ENCODE peak calls at places on chromosome 5, in five cellular contexts. E is IMR-90, B is PC-9, A is SK-N-SH, I is neural progenitor cell. Z is an unnamed sample. For H3K9me3, the result is how much of the 10 kb centered on the place peaks cover.

GRCh38 chr5:1726956-1727355 is 72.7 kb downstream of the MRPL36 start:
- DNase-seq in E (no peak), I (no peak), A (no peak), B (peak), Z (peak)

GRCh38 chr5:17343675-17344074 is 126.2 kb downstream of the BASP1 start:
- DNase-seq in E (peak), A (no peak), B (peak), I (no peak), Z (no peak)

GRCh38 chr5:185095-186070 is 5.9 kb upstream of the LRRC14B start:
- DNase-seq in B (no peak), E (no peak), I (no peak), A (no peak), Z (no peak)

GRCh38 chr5:17441351-17441750 is 56.7 kb upstream of the TAF11L2 start:
- DNase-seq in I (no peak), E (peak), B (no peak), A (no peak), Z (no peak)

GRCh38 chr5:154394328-154394727 is 51.5 kb upstream of the SAP30L start:
- DNase-seq in B (peak), E (no peak), I (no peak), A (no peak), Z (no peak)

GRCh38 chr5:180047667-180048066 is 23.9 kb downstream of the RNF130 start:
- DNase-seq in B (no peak), A (no peak), E (no peak), I (no peak), Z (no peak)

GRCh38 chr5:101176605-101177004 is 273.5 kb upstream of the ST8SIA4 start:
- DNase-seq in E (no peak), I (no peak), A (no peak), B (no peak), Z (peak)

GRCh38 chr5:372556-372910 is 51.0 kb downstream of the AHRR start:
- DNase-seq in A (peak), E (no peak), B (no peak), I (no peak), Z (no peak)

GRCh38 chr5:94234987-94235386 is 383.4 kb downstream of the KIAA0825 start:
- DNase-seq in E (no peak), I (no peak), A (no peak), B (no peak), Z (no peak)
- H3K4me2 ChIP-seq in E (no peak), I (no peak), A (no peak), B (no peak), Z (no peak)

DNA sequence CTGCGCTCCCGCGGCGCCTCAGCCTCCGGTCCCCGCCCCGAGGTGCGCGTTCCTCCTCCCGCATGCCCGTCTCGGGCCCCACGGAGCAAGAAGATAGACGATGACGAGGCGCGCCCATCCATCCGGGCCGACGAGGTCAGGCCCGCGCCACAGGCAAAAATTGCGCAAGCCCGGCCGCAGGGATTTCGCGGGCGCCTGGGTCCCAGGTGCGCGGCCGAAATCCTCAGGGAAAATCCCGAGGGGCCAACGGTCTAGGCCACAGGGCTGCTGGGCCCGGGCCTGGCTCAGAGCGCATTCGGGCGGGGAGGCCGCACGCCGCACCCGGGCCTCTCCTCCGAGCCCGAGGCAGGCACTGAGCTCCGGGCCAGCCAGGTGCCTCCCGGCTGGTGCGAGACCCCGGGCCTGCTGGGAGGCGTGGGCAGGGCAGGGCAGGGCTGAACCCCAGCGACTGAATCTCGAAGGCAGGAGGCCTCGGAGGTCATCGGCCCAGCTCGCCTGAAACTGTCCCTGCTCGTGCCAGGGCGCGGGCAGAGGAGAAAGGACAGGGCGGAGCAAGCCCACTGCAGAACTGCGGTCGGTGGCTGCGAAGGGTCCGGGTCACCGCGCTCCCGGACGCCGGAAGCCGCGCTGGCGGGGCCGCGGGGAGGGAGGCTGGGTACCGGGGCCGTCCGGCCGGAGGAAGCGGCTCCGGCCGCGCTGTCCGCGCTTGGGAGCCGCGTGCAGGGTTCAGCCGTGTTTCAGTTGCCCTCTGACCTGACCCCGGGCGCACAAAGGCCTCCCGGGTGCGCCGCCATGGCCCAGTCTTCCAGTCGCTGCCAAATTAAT is 66.8 kb downstream of the FOXD1 start:
- DNase-seq in E (no peak), B (no peak), A (peak), I (no peak), Z (no peak)
- H3K9me3 ChIP-seq in E (under half), B (under half), A (under half), I (under half), Z (under half)

GRCh38 chr5:89313804-89314588 is 431.0 kb upstream of the MEF2C start:
- DNase-seq in E (peak), B (no peak), I (no peak), A (no peak), Z (no peak)

GRCh38 chr5:89320889-89321288 is 437.9 kb upstream of the MEF2C start:
- DNase-seq in A (no peak), E (no peak), I (no peak), B (no peak), Z (no peak)

GRCh38 chr5:89313044-89313443 is 430.1 kb upstream of the MEF2C start:
- DNase-seq in I (no peak), A (no peak), B (no peak), E (peak), Z (no peak)

GRCh38 chr5:89320441-89320840 is 437.5 kb upstream of the MEF2C start:
- DNase-seq in B (no peak), I (no peak), E (no peak), A (no peak), Z (no peak)

DNA sequence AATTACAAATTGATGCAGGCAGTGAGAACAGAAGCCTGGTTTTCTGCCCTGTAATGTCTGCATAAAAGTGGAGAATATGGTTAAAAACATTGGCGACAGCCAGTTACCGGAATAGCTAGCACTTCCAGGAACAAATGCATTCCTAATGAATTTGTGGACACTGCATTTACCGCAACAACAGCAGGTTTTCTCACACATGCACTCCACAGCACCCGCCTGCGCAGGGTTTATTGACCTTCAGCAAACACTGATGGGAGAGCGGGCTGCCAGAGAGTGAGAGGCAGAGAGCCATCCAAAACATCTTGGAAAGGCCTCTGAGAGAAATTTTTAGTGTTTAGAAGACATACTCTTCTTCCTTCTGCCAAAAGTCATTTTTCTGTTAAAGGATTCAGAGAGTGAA is 432.2 kb upstream of the MEF2C start:
- DNase-seq in B (no peak), A (no peak), I (no peak), E (peak), Z (no peak)
- H3K4me2 ChIP-seq in B (no peak), A (no peak), I (no peak), E (no peak), Z (no peak)

DNA sequence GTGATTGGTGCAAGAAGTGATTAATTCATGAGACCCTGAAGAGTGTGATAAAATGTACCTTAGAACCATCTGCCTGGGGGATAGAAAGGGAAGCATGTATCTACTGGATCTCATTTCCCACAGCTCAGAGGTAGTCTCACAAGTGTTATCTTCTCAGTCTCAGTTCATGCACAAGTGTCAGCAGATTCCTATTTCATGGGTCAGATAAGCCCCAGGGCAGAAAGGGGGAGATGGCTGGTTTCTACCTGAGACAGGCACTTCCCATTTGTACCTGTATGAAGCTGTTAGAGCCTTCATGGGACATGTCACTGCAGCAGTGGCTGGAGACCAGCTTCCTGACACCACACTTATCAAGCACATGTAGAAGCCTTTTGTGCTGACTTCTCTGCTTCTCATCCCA is 45.6 kb upstream of the SMIM15 start:
- DNase-seq in I (no peak), E (no peak), B (no peak), A (no peak), Z (no peak)
- H3K9me3 ChIP-seq in I (under half), E (under half), B (under half), A (under half), Z (under half)

GRCh38 chr5:131226899-131227298 is 37.0 kb upstream of the CDC42SE2 start:
- DNase-seq in I (no peak), B (no peak), E (peak), A (no peak), Z (no peak)
- H3K4me2 ChIP-seq in I (no peak), B (no peak), E (no peak), A (no peak), Z (no peak)

DNA sequence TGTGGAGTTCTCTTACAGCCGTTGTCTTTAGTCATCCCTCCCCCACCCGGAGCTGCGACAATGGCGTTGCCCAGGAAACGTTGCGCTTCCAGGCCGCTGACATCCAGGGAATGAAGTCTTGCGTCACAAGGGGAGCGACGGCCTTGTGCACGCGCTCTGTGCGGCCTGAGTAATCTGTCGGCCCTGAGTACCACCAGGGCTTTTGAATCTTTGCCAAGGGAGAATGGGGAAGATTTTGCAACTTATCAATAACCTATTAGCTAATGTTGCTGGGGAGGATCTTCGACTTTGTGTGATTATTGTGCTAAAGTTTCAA is at the start of gene SOX30:
- DNase-seq in A (no peak), B (no peak), I (no peak), E (no peak), Z (no peak)
- H3K9me3 ChIP-seq in A (under half), B (under half), I (under half), E (under half), Z (under half)

GRCh38 chr5:56088431-56088949 is 93.7 kb upstream of the IL6ST start:
- DNase-seq in B (no peak), E (no peak), A (no peak), I (no peak), Z (no peak)
- H3K4me2 ChIP-seq in B (peak), E (no peak), A (no peak), I (no peak), Z (no peak)

GRCh38 chr5:158546748-158547147 is 553.0 kb downstream of the EBF1 start:
- DNase-seq in A (no peak), E (no peak), I (no peak), B (no peak), Z (no peak)

GRCh38 chr5:158546080-158546479 is 553.6 kb downstream of the EBF1 start:
- DNase-seq in I (no peak), A (no peak), E (no peak), B (no peak), Z (no peak)

GRCh38 chr5:158541535-158541934 is 558.2 kb downstream of the EBF1 start:
- DNase-seq in I (no peak), E (no peak), A (no peak), B (no peak), Z (no peak)

GRCh38 chr5:158543539-158544387 is 556.0 kb downstream of the EBF1 start:
- DNase-seq in E (peak), B (no peak), A (no peak), I (no peak), Z (no peak)

GRCh38 chr5:158544388-158545339 is 555.1 kb downstream of the EBF1 start:
- DNase-seq in E (no peak), B (no peak), A (no peak), I (no peak), Z (no peak)
- H3K9me3 ChIP-seq in E (under half), B (under half), A (under half), I (under half), Z (under half)

DNA sequence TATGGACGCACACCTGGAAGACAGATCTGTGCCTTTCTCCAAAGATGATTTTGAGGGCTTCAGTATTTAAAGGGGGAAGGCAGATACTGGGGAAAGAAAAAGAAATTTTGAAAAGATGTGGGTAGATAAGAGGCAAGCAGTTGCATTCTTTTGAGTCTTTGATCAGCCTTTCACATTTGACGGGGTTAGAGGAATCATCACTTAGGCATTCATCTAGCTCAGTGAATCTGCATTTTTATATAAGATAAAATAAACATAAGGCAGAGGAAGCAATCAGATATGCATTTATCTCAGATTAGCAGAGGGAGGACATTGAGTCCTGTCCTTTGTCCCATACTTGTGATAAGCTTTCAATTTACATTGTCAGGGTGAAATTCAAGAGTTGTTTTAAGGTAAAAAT is 243.4 kb upstream of the RAI14 start:
- DNase-seq in A (no peak), I (no peak), E (peak), B (peak), Z (no peak)
- H3K4me2 ChIP-seq in A (peak), I (no peak), E (peak), B (peak), Z (no peak)

Z was measured in DND-41.